ENCODE peak calls at places on chromosomes 5 and 9, in six cellular contexts. Q, T, O, N, D and B are unnamed samples.
A peak's percentile ranks its signal among the peaks of the same experiment; 100 is the strongest.

GRCh38 chr5:17118631-17119030 is 98.8 kb upstream of the BASP1 start:
- DNase-seq in Q (no peak), T (peak; percentile 57), O (no peak), N (peak; percentile 67), D (peak; percentile 63), B (no peak)

GRCh38 chr5:14593326-14594036 is 11.9 kb downstream of the OTULINL start:
- DNase-seq in Q (no peak), T (no peak), O (no peak), N (no peak), D (no peak), B (no peak)

GRCh38 chr9:94097788-94098413 is 13.6 kb downstream of the PTPDC1 start:
- DNase-seq in Q (no peak), T (no peak), O (no peak), N (no peak), D (no peak), B (no peak)

GRCh38 chr9:77016111-77016525 is 3.3 kb upstream of the FOXB2 start:
- DNase-seq in Q (no peak), T (no peak), O (peak; percentile 41), N (no peak), D (peak; percentile 53), B (no peak)

GRCh38 chr5:117497626-117498025 is 923.0 kb upstream of the SEMA6A start:
- DNase-seq in Q (no peak), T (no peak), O (no peak), N (no peak), D (no peak), B (no peak)

GRCh38 chr5:76724871-76725270 is 8.9 kb downstream of the F2R start:
- DNase-seq in Q (no peak), T (no peak), O (no peak), N (no peak), D (no peak), B (no peak)

GRCh38 chr5:99104538-99105132 is 175.8 kb upstream of the CHD1 start:
- DNase-seq in Q (no peak), T (no peak), O (peak; percentile 23), N (no peak), D (no peak), B (no peak)

GRCh38 chr9:34862043-34862442 is 96.0 kb upstream of the PHF24 start:
- DNase-seq in Q (no peak), T (no peak), O (no peak), N (no peak), D (no peak), B (no peak)

GRCh38 chr5:78499485-78499884 is 139.1 kb downstream of the SCAMP1 start:
- DNase-seq in Q (no peak), T (no peak), O (no peak), N (no peak), D (no peak), B (no peak)

GRCh38 chr5:152349683-152350526 is 55.2 kb downstream of the NMUR2 start:
- DNase-seq in Q (no peak), T (peak; percentile 10), O (peak; percentile 20), N (peak; percentile 30), D (peak; percentile 63), B (no peak)

GRCh38 chr5:150138551-150139265 is 16.9 kb downstream of the PDGFRB start:
- DNase-seq in Q (peak; percentile 55), T (peak; percentile 63), O (peak; percentile 75), N (no peak), D (peak; percentile 91), B (no peak)

GRCh38 chr9:93505518-93506123 is 52.2 kb upstream of the FAM120AOS start:
- DNase-seq in Q (no peak), T (no peak), O (no peak), N (peak; percentile 0), D (no peak), B (no peak)

GRCh38 chr5:166786178-166786577 is 1505.3 kb upstream of the WWC1 start:
- DNase-seq in Q (no peak), T (no peak), O (no peak), N (no peak), D (no peak), B (no peak)

GRCh38 chr5:43000198-43000840 is 39.8 kb downstream of the ANXA2R start:
- DNase-seq in Q (no peak), T (no peak), O (no peak), N (no peak), D (no peak), B (no peak)

GRCh38 chr9:126520453-126520852 is 93.3 kb upstream of the LMX1B start:
- DNase-seq in Q (no peak), T (no peak), O (no peak), N (no peak), D (no peak), B (no peak)

GRCh38 chr5:60505796-60506195 is 194.2 kb downstream of the DEPDC1B start:
- DNase-seq in Q (no peak), T (no peak), O (no peak), N (no peak), D (no peak), B (no peak)

GRCh38 chr9:137382728-137383452 is 40.1 kb downstream of the EXD3 start:
- DNase-seq in Q (no peak), T (no peak), O (no peak), N (no peak), D (peak; percentile 49), B (no peak)

GRCh38 chr9:116190997-116191396 is 37.4 kb downstream of the PAPPA start:
- DNase-seq in Q (no peak), T (no peak), O (no peak), N (no peak), D (no peak), B (no peak)

GRCh38 chr5:62017092-62017491 is 288.9 kb upstream of the KIF2A start:
- DNase-seq in Q (no peak), T (no peak), O (no peak), N (no peak), D (no peak), B (no peak)

GRCh38 chr5:135359374-135360165 is 39.5 kb downstream of the MACROH2A1 start:
- DNase-seq in Q (no peak), T (no peak), O (no peak), N (no peak), D (no peak), B (no peak)

GRCh38 chr5:50657044-50657443 is 9.4 kb upstream of the PARP8 start:
- DNase-seq in Q (no peak), T (no peak), O (no peak), N (no peak), D (no peak), B (no peak)

GRCh38 chr5:104084896-104085295 is 522.3 kb upstream of the NUDT12 start:
- DNase-seq in Q (no peak), T (no peak), O (no peak), N (no peak), D (no peak), B (no peak)

GRCh38 chr9:104923289-104923688 is 4.7 kb downstream of the ABCA1 start:
- DNase-seq in Q (no peak), T (no peak), O (no peak), N (no peak), D (no peak), B (no peak)

GRCh38 chr5:72018158-72018803 is 89.0 kb upstream of the MAP1B start:
- DNase-seq in Q (no peak), T (peak; percentile 11), O (no peak), N (peak; percentile 73), D (no peak), B (peak; percentile 1)

GRCh38 chr9:86202338-86202882 is 57.0 kb downstream of the C9orf153 start:
- DNase-seq in Q (no peak), T (peak; percentile 10), O (peak; percentile 6), N (no peak), D (no peak), B (no peak)

GRCh38 chr5:112978836-112979235 is 2.2 kb downstream of the DCP2 start:
- DNase-seq in Q (no peak), T (no peak), O (no peak), N (no peak), D (no peak), B (no peak)
- H3K4me3 ChIP-seq in Q (no peak overlapping the region), T (no peak overlapping the region), O (no peak overlapping the region), N (no peak overlapping the region), D (no peak overlapping the region), B (peak overlapping the region; percentile 93)

GRCh38 chr9:131404581-131404980 is 10.7 kb downstream of the PRRC2B start:
- DNase-seq in Q (no peak), T (no peak), O (no peak), N (no peak), D (no peak), B (no peak)
- H3K4me1 ChIP-seq in Q (no peaks in the 10 kb centered on the region), T (peaks cover 93% of the 10 kb centered on the region), O (peaks cover 41% of the 10 kb centered on the region), N (peaks cover 46% of the 10 kb centered on the region), D (peaks cover 39% of the 10 kb centered on the region), B (peaks cover 78% of the 10 kb centered on the region)

GRCh38 chr9:82606761-82607382 is 456.1 kb downstream of the RASEF start:
- DNase-seq in Q (no peak), T (peak; percentile 57), O (peak; percentile 55), N (peak; percentile 66), D (no peak), B (no peak)

GRCh38 chr9:82601272-82601835 is 461.6 kb downstream of the RASEF start:
- DNase-seq in Q (no peak), T (no peak), O (no peak), N (no peak), D (no peak), B (no peak)

GRCh38 chr9:82605657-82606031 is 457.3 kb downstream of the RASEF start:
- DNase-seq in Q (no peak), T (no peak), O (no peak), N (no peak), D (no peak), B (no peak)

GRCh38 chr9:82604947-82605656 is 457.8 kb downstream of the RASEF start:
- DNase-seq in Q (no peak), T (peak; percentile 42), O (no peak), N (no peak), D (peak; percentile 36), B (no peak)

DNA sequence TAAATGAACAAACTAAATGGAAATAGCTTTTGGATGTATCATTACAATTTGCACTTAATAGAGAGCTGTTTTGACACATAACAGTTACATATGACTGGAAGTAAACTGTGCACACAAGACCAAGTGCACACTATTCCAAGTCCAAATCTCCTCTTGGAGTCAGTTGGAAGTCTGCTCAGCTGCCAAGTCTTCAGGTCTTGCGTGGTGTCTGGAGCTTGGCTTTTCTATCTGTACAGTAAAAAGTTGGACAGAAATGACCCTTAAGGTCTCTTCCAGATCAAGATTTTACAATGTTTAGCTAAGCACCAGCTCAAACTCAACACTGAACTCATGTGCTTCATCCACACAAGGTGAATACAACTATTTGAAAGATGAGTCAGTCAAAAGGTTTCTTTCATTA is 456.9 kb downstream of the RASEF start:
- DNase-seq in Q (no peak), T (no peak), O (no peak), N (no peak), D (no peak), B (no peak)
- H3K27ac ChIP-seq in Q (no peak overlapping the region), T (no peak overlapping the region), O (no peak overlapping the region), N (no peak overlapping the region), D (no peak overlapping the region), B (no peak overlapping the region)

DNA sequence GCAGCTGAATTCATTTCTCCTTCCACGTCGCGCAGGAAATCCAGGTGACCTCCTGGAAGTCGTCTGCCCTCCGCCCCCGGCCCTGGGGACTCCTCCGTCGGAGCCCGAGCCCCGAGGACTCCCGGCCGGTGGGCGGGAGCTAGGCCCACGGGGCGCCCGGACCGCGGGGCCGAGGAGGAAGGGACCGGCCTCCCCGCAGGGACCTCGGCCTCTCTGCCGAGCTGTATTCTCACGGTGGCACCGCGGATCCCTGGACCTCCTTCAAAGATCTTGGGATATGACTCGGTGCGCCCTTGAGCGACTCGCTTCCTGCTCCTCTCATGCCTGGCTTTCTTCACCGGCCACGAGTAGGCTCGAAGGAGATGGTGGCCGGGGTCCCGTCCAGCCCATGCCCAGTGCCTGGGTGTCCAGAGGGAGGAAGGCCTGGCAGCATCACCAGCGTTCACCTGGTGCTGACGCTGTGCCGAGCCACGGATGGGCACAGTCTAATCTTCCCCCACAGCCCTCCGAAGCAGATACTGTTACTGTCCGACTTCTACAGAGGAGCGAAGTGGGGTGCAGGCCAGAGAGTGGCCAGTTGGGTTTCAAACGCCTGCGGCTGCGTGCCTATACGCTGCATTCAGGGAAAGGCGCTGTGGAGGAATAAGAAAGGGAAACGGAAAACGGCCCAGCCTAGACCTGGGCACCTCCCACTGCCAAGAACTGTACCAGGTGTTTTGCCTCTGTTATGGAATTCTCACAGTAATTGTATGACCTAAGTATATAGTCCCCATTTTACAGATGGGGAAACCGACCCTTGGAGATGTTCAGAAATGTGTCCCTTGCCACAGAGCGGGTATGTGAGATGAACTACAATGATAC is 47.3 kb downstream of the PAX5 start:
- DNase-seq in Q (no peak), T (no peak), O (no peak), N (no peak), D (no peak), B (no peak)
- H3K4me3 ChIP-seq in Q (no peak overlapping the region), T (no peak overlapping the region), O (peak overlapping the region; percentile 49), N (no peak overlapping the region), D (no peak overlapping the region), B (no peak overlapping the region)